ENCODE peak calls at places on chromosome 1, in ten cellular contexts. R, U, V, T, Z, L, M, Q, G and O are unnamed samples.

GRCh38 chr1:215568287-215568692 is 1.2 kb downstream of the KCTD3 start:
- DNase-seq in Q (no peak), T (peak), V (no peak), R (no peak), G (no peak), M (no peak), L (peak), U (no peak), Z (no peak), O (peak)

GRCh38 chr1:245475116-245475515 is 320.3 kb downstream of the KIF26B start:
- DNase-seq in M (no peak), L (no peak), Z (no peak), Q (no peak), R (no peak), U (no peak), G (no peak), V (peak), T (no peak), O (peak)

GRCh38 chr1:101178341-101178687 is 58.5 kb upstream of the S1PR1 start:
- DNase-seq in T (no peak), L (no peak), G (no peak), M (no peak), Z (no peak), V (no peak), U (no peak), R (peak), Q (no peak), O (no peak)

GRCh38 chr1:40478276-40478675 is 1.2 kb downstream of the ZFP69 start:
- DNase-seq in G (no peak), T (no peak), L (no peak), V (no peak), Q (no peak), U (no peak), R (no peak), Z (no peak), M (no peak), O (no peak)

GRCh38 chr1:60970081-60970509 is 112.3 kb upstream of the NFIA start:
- DNase-seq in Z (no peak), U (no peak), R (no peak), V (no peak), M (no peak), Q (no peak), L (no peak), T (no peak), G (no peak), O (peak)

GRCh38 chr1:168453056-168453455 is 90.7 kb downstream of the XCL2 start:
- DNase-seq in T (no peak), M (no peak), Z (no peak), G (no peak), Q (no peak), U (no peak), R (no peak), V (no peak), L (no peak), O (no peak)

GRCh38 chr1:58764294-58764978 is 19.4 kb downstream of the JUN start:
- DNase-seq in Q (no peak), V (peak), Z (no peak), U (no peak), L (no peak), R (no peak), T (no peak), M (no peak), G (no peak), O (peak)

GRCh38 chr1:15718199-15718601 is 17.9 kb upstream of the SLC25A34 start:
- DNase-seq in G (no peak), U (no peak), M (no peak), L (no peak), R (no peak), V (no peak), Z (no peak), Q (no peak), T (no peak), O (no peak)